ENCODE peak calls at places on chromosomes 2 and 18, in ten cellular contexts. R is adrenal gland; G is HFF-Myc; D is cardiac fibroblast; O is MM.1S; H is foreskin fibroblast; W is cardiac muscle cell; K is aorta; C is brain microvascular endothelial cell; S is naive thymus-derived CD4-positive, alpha-beta T cell. M is an unnamed sample.

GRCh38 chr2:96145028-96145939 is at the start of gene DUSP2:
- DNase-seq in R (peak), G (no peak), D (peak), O (peak), H (peak), W (peak), K (peak), C (peak), S (peak), M (peak)

GRCh38 chr2:152336103-152336853 is 1.3 kb downstream of the FMNL2 start:
- DNase-seq in R (peak), G (no peak), D (peak), O (peak), H (no peak), W (peak), K (peak), C (peak), S (no peak), M (peak)

GRCh38 chr2:101533611-101534601 is 59.0 kb upstream of the RFX8 start:
- DNase-seq in R (no peak), G (no peak), D (no peak), O (no peak), H (no peak), W (no peak), K (peak), C (no peak), S (no peak), M (no peak)

GRCh38 chr2:51920509-51920908 is 888.6 kb upstream of the NRXN1 start:
- DNase-seq in R (no peak), G (no peak), D (no peak), O (no peak), H (no peak), W (no peak), K (no peak), C (no peak), S (no peak), M (no peak)

GRCh38 chr2:113838277-113838676 is 51.6 kb upstream of the ACTR3 start:
- DNase-seq in R (no peak), G (no peak), D (no peak), O (no peak), H (no peak), W (no peak), K (no peak), C (no peak), S (no peak), M (no peak)

GRCh38 chr18:30454920-30455319 is 587.6 kb downstream of the DSC3 start:
- DNase-seq in R (no peak), G (no peak), D (no peak), O (no peak), H (no peak), W (no peak), K (no peak), C (no peak), S (no peak), M (no peak)

GRCh38 chr2:170822292-170822884 is 5.7 kb downstream of the GAD1 start:
- DNase-seq in R (no peak), G (no peak), D (no peak), O (no peak), H (no peak), W (no peak), K (no peak), C (no peak), S (no peak), M (no peak)

GRCh38 chr18:58096658-58097057 is 52.6 kb downstream of the NEDD4L start:
- DNase-seq in R (no peak), G (no peak), D (no peak), O (no peak), H (no peak), W (no peak), K (no peak), C (no peak), S (no peak), M (no peak)

GRCh38 chr2:232957607-232958211 is 55.3 kb downstream of the NGEF start:
- DNase-seq in R (no peak), G (no peak), D (no peak), O (peak), H (no peak), W (no peak), K (no peak), C (no peak), S (no peak), M (peak)

GRCh38 chr18:64747803-64748202 is 598.9 kb upstream of the LINC00305 start:
- DNase-seq in R (no peak), G (no peak), D (no peak), O (no peak), H (no peak), W (no peak), K (no peak), C (no peak), S (no peak), M (no peak)

GRCh38 chr2:21694536-21694935 is 570.8 kb downstream of the TDRD15 start:
- DNase-seq in R (no peak), G (no peak), D (no peak), O (no peak), H (no peak), W (no peak), K (no peak), C (no peak), S (no peak), M (no peak)

GRCh38 chr2:220090050-220090449 is 462.6 kb downstream of the SLC4A3 start:
- DNase-seq in R (no peak), G (no peak), D (no peak), O (no peak), H (peak), W (no peak), K (no peak), C (no peak), S (no peak), M (peak)

GRCh38 chr18:31225668-31226067 is 63.0 kb upstream of the DSC1 start:
- DNase-seq in R (no peak), G (no peak), D (peak), O (no peak), H (no peak), W (peak), K (peak), C (peak), S (no peak), M (no peak)

GRCh38 chr2:237591379-237591881 is 896 bp upstream of the RAB17 start:
- DNase-seq in R (no peak), G (no peak), D (no peak), O (no peak), H (no peak), W (no peak), K (peak), C (peak), S (no peak), M (peak)

GRCh38 chr2:171678619-171679018 is 8.7 kb upstream of the DYNC1I2 start:
- DNase-seq in R (no peak), G (no peak), D (no peak), O (no peak), H (no peak), W (no peak), K (no peak), C (no peak), S (no peak), M (no peak)

GRCh38 chr2:73700111-73700510 is 37.0 kb downstream of the TPRKB start:
- DNase-seq in R (no peak), G (no peak), D (no peak), O (no peak), H (peak), W (no peak), K (no peak), C (no peak), S (no peak), M (peak)

GRCh38 chr18:31685097-31686082 is 1.0 kb upstream of the B4GALT6 start:
- DNase-seq in R (peak), G (no peak), D (peak), O (peak), H (peak), W (peak), K (peak), C (peak), S (peak), M (peak)

GRCh38 chr18:7557891-7558454 is 9.1 kb upstream of the PTPRM start:
- DNase-seq in R (no peak), G (no peak), D (no peak), O (no peak), H (no peak), W (no peak), K (no peak), C (no peak), S (no peak), M (no peak)

GRCh38 chr2:134301099-134301970 is 47.5 kb downstream of the MGAT5 start:
- DNase-seq in R (no peak), G (no peak), D (peak), O (no peak), H (peak), W (no peak), K (no peak), C (peak), S (no peak), M (peak)

GRCh38 chr18:49966090-49966489 is 152.8 kb upstream of the ACAA2 start:
- DNase-seq in R (peak), G (no peak), D (no peak), O (no peak), H (no peak), W (no peak), K (no peak), C (no peak), S (no peak), M (no peak)

GRCh38 chr18:23114911-23115310 is 20.4 kb upstream of the CABLES1 start:
- DNase-seq in R (no peak), G (no peak), D (peak), O (no peak), H (no peak), W (no peak), K (no peak), C (peak), S (no peak), M (no peak)

GRCh38 chr18:59983506-59983905 is 83.7 kb downstream of the PMAIP1 start:
- DNase-seq in R (no peak), G (no peak), D (no peak), O (no peak), H (no peak), W (no peak), K (no peak), C (no peak), S (no peak), M (peak)

GRCh38 chr18:68791801-68792200 is 6.1 kb upstream of the CCDC102B start:
- DNase-seq in R (no peak), G (no peak), D (peak), O (no peak), H (peak), W (no peak), K (no peak), C (no peak), S (no peak), M (no peak)

GRCh38 chr18:25990473-25990872 is 99.9 kb downstream of the SS18 start:
- DNase-seq in R (no peak), G (no peak), D (no peak), O (no peak), H (no peak), W (no peak), K (no peak), C (no peak), S (no peak), M (no peak)

GRCh38 chr2:32479224-32479623 is 122.4 kb downstream of the BIRC6 start:
- DNase-seq in R (no peak), G (no peak), D (peak), O (no peak), H (peak), W (no peak), K (no peak), C (no peak), S (no peak), M (peak)

GRCh38 chr18:8632386-8632785 is 23.1 kb downstream of the RAB12 start:
- DNase-seq in R (no peak), G (no peak), D (no peak), O (no peak), H (no peak), W (no peak), K (no peak), C (no peak), S (no peak), M (no peak)

GRCh38 chr2:64054166-64054915 is 35.1 kb upstream of the VPS54 start:
- DNase-seq in R (no peak), G (no peak), D (no peak), O (peak), H (no peak), W (no peak), K (no peak), C (no peak), S (no peak), M (no peak)

GRCh38 chr2:70705160-70705850 is 62.7 kb downstream of the ADD2 start:
- DNase-seq in R (peak), G (no peak), D (no peak), O (no peak), H (no peak), W (no peak), K (no peak), C (no peak), S (no peak), M (no peak)

GRCh38 chr2:197538412-197538811 is 22.5 kb downstream of the MOB4 start:
- DNase-seq in R (no peak), G (no peak), D (peak), O (no peak), H (peak), W (no peak), K (no peak), C (peak), S (no peak), M (no peak)

GRCh38 chr18:22613058-22613690 is 195.5 kb upstream of the CTAGE1 start:
- DNase-seq in R (no peak), G (no peak), D (no peak), O (no peak), H (no peak), W (peak), K (no peak), C (no peak), S (no peak), M (peak)

GRCh38 chr2:636151-636621 is 41.0 kb downstream of the TMEM18 start:
- DNase-seq in R (peak), G (no peak), D (no peak), O (no peak), H (no peak), W (no peak), K (no peak), C (no peak), S (no peak), M (no peak)
- H3K4me3 ChIP-seq in R (no peak), G (no peak), D (no peak), O (no peak), H (no peak), W (no peak), K (no peak), C (no peak), S (peak), M (no peak)

GRCh38 chr2:98935111-98935770 is 784 bp downstream of the CRACDL start:
- DNase-seq in R (no peak), G (no peak), D (no peak), O (no peak), H (no peak), W (no peak), K (no peak), C (no peak), S (no peak), M (peak)
- H3K4me3 ChIP-seq in R (no peak), G (no peak), D (peak), O (no peak), H (peak), W (peak), K (peak), C (peak), S (no peak), M (peak)

GRCh38 chr2:176637134-176637496 is 367.9 kb downstream of the MTX2 start:
- DNase-seq in R (no peak), G (no peak), D (no peak), O (no peak), H (no peak), W (no peak), K (no peak), C (no peak), S (no peak), M (no peak)

GRCh38 chr2:176641436-176641835 is 372.2 kb downstream of the MTX2 start:
- DNase-seq in R (no peak), G (no peak), D (no peak), O (no peak), H (no peak), W (no peak), K (no peak), C (no peak), S (no peak), M (no peak)

GRCh38 chr2:176637497-176638166 is 368.4 kb downstream of the MTX2 start:
- DNase-seq in R (peak), G (no peak), D (peak), O (peak), H (peak), W (no peak), K (peak), C (no peak), S (no peak), M (peak)

GRCh38 chr2:176638167-176639015 is 369.1 kb downstream of the MTX2 start:
- DNase-seq in R (peak), G (peak), D (peak), O (peak), H (peak), W (peak), K (peak), C (peak), S (peak), M (peak)

GRCh38 chr2:176639016-176639343 is 369.7 kb downstream of the MTX2 start:
- DNase-seq in R (no peak), G (no peak), D (no peak), O (no peak), H (no peak), W (no peak), K (no peak), C (no peak), S (no peak), M (no peak)
- H3K4me3 ChIP-seq in R (no peak), G (no peak), D (no peak), O (no peak), H (no peak), W (no peak), K (no peak), C (no peak), S (no peak), M (no peak)

DNA sequence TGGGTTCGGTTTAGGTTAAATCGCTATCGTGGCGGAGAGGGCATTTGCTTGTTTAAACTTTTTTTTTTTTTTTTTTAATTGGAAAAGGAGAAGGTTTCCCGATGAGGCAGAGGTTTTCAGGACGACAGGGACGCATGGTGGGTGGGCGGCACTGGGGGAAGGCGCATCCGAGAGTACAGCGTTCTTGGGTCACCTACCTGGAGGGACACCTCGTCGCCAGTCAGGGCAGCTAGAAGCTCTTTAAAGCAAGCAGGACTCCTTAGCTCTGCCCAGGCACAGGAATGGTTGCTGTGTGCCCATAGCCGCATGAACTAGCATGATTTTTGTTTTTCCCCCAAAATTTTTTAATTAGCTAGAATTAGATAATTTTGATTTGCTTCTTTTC is 444 bp downstream of the LDLRAD4 start:
- DNase-seq in R (peak), G (no peak), D (no peak), O (no peak), H (no peak), W (no peak), K (no peak), C (no peak), S (no peak), M (no peak)
- H3K4me3 ChIP-seq in R (peak), G (no peak), D (no peak), O (peak), H (no peak), W (peak), K (peak), C (no peak), S (peak), M (no peak)

GRCh38 chr18:79936641-79937040 is 14.8 kb downstream of the SLC66A2 start:
- DNase-seq in R (no peak), G (no peak), D (no peak), O (no peak), H (no peak), W (no peak), K (peak), C (no peak), S (no peak), M (no peak)
- H3K4me3 ChIP-seq in R (no peak), G (no peak), D (no peak), O (no peak), H (no peak), W (no peak), K (no peak), C (no peak), S (no peak), M (no peak)

DNA sequence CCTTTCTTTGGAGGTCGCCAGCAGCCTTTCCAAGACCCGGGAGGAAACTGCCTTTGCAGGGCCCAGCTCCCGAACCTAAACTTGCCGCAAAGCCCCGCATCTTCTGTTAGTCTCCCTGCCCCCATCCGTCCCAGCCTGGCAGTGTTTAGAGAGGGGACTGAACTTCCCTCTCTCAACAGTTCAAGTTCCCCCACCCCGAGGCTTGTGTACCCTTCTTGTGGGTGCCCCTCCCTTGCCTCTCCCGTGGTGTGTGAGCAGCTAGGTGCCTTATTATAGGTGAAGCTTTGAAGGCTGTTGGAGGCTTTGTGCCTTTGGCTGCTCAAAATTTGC is 1.4 kb downstream of the LBH start:
- DNase-seq in R (peak), G (no peak), D (no peak), O (no peak), H (no peak), W (no peak), K (no peak), C (no peak), S (peak), M (no peak)
- H3K4me3 ChIP-seq in R (no peak), G (peak), D (peak), O (peak), H (peak), W (peak), K (peak), C (peak), S (peak), M (peak)

DNA sequence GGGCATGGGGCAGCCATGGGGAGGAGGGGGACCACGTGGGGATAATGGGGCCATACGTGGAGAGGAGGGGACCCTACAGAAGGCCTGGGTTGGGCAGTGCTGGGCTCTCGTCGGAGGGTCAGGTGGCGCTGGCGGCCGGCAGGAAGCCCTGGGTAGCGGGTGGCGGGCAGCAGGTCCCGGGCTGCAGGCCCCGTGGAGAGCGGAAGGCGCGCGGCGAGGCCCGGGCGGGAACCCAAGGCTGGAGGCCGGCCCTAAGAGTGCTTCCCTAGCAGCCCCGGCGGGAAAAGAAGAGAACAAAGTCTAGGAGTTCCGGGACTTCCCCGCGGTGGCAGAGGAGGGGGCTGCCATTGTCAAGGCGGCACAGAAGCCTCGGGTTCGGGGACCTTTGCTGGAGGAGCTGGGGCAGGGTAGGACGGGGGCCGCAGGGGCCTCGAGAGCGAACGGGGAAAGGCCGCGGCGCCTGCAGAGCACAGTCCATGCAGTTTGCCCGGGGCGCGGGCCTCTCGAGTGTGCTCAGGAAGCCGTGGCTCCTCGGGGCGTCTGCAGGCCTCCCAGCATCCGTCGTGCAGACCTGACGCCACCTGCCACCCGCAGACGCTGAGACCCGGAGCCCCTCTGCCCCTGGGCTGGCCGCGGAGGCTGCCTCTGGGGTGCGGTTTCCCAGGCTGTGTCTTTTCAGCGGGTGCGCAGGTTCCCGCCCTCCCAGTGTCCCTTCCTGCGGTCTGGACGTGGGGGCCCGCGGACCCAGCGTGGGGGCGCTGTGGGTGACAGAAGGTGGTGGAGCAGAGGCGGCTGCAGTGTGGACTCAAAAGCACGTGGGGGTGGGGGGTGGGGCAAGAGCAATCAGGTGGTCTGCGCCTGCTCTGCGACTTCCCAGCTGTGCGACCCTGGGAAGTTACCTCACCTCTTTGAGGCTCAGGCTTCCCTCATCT is 19.4 kb upstream of the NCL start:
- DNase-seq in R (peak), G (no peak), D (peak), O (peak), H (no peak), W (no peak), K (peak), C (no peak), S (peak), M (peak)
- H3K4me3 ChIP-seq in R (no peak), G (peak), D (peak), O (peak), H (peak), W (no peak), K (peak), C (peak), S (peak), M (peak)

GRCh38 chr18:44779893-44780292 is 99.2 kb downstream of the SETBP1 start:
- DNase-seq in R (no peak), G (no peak), D (no peak), O (no peak), H (no peak), W (peak), K (no peak), C (no peak), S (no peak), M (no peak)
- H3K4me3 ChIP-seq in R (no peak), G (no peak), D (no peak), O (no peak), H (no peak), W (no peak), K (no peak), C (no peak), S (no peak), M (no peak)